ENCODE peak calls at places on chromosome 13, in four cellular contexts. One of them, this sample, is unnamed.

GRCh38 chr13:44440046-44440608 is 66.5 kb downstream of the SERP2 start:
- DNase-seq in testis: no peak
- DNase-seq in Peyer's patch: no peak
- DNase-seq in transverse colon: no peak
- DNase-seq in this sample: no peak

GRCh38 chr13:112443191-112444000 is 67.2 kb downstream of the SPACA7 start:
- DNase-seq in Peyer's patch: no peak
- DNase-seq in testis: no peak
- DNase-seq in transverse colon: no peak
- DNase-seq in this sample: peak

GRCh38 chr13:19083340-19083739 is 98.3 kb downstream of the TUBA3C start:
- DNase-seq in transverse colon: no peak
- DNase-seq in Peyer's patch: no peak
- DNase-seq in testis: no peak
- DNase-seq in this sample: no peak

GRCh38 chr13:42064259-42064658 is 15.8 kb downstream of the DGKH start:
- DNase-seq in transverse colon: no peak
- DNase-seq in Peyer's patch: no peak
- DNase-seq in testis: no peak
- DNase-seq in this sample: no peak

GRCh38 chr13:110676511-110677204 is 29.3 kb downstream of the CARS2 start:
- DNase-seq in testis: no peak
- DNase-seq in Peyer's patch: no peak
- DNase-seq in transverse colon: peak
- DNase-seq in this sample: no peak

GRCh38 chr13:49428041-49428763 is 15.7 kb downstream of the CAB39L start:
- DNase-seq in testis: no peak
- DNase-seq in transverse colon: no peak
- DNase-seq in Peyer's patch: no peak
- DNase-seq in this sample: peak

GRCh38 chr13:113777311-113778260 is 18.6 kb downstream of the TMEM255B start:
- DNase-seq in Peyer's patch: no peak
- DNase-seq in transverse colon: no peak
- DNase-seq in testis: no peak
- DNase-seq in this sample: peak

GRCh38 chr13:89282241-89282640 is 1611.1 kb downstream of the SLITRK5 start:
- DNase-seq in Peyer's patch: no peak
- DNase-seq in transverse colon: no peak
- DNase-seq in testis: no peak
- DNase-seq in this sample: no peak

GRCh38 chr13:41981961-41982723 is 21.2 kb upstream of the VWA8 start:
- DNase-seq in transverse colon: no peak
- DNase-seq in Peyer's patch: no peak
- DNase-seq in testis: no peak
- DNase-seq in this sample: no peak

GRCh38 chr13:30113983-30114491 is 193.3 kb downstream of the KATNAL1 start:
- DNase-seq in transverse colon: peak
- DNase-seq in testis: peak
- DNase-seq in Peyer's patch: peak
- DNase-seq in this sample: no peak
- TF ChIP-seq POLR2A in transverse colon: no peak
- TF ChIP-seq POLR2A in testis: no peak
- TF ChIP-seq POLR2A in Peyer's patch: no peak
- TF ChIP-seq POLR2A in this sample: no peak

GRCh38 chr13:29846475-29847256 is 3.8 kb downstream of the UBL3 start:
- DNase-seq in testis: no peak
- DNase-seq in transverse colon: no peak
- DNase-seq in Peyer's patch: no peak
- DNase-seq in this sample: no peak

GRCh38 chr13:29849071-29849541 is 1.3 kb downstream of the UBL3 start:
- DNase-seq in Peyer's patch: peak
- DNase-seq in testis: peak
- DNase-seq in transverse colon: peak
- DNase-seq in this sample: peak

GRCh38 chr13:29845440-29846056 is 4.9 kb downstream of the UBL3 start:
- DNase-seq in transverse colon: no peak
- DNase-seq in testis: no peak
- DNase-seq in Peyer's patch: no peak
- DNase-seq in this sample: peak

GRCh38 chr13:29849731-29850212 is 645 bp downstream of the UBL3 start:
- DNase-seq in testis: peak
- DNase-seq in transverse colon: peak
- DNase-seq in Peyer's patch: peak
- DNase-seq in this sample: peak

GRCh38 chr13:29847501-29847983 is 2.9 kb downstream of the UBL3 start:
- DNase-seq in transverse colon: peak
- DNase-seq in Peyer's patch: no peak
- DNase-seq in testis: peak
- DNase-seq in this sample: peak
- H3K4me3 ChIP-seq in transverse colon: peak
- H3K4me3 ChIP-seq in Peyer's patch: peak
- H3K4me3 ChIP-seq in testis: peak
- H3K4me3 ChIP-seq in this sample: peak

GRCh38 chr13:20607015-20607414 is 40.1 kb downstream of the IFT88 start:
- DNase-seq in transverse colon: no peak
- DNase-seq in Peyer's patch: no peak
- DNase-seq in testis: no peak
- DNase-seq in this sample: no peak
- TF ChIP-seq CTCF in transverse colon: no peak
- TF ChIP-seq CTCF in Peyer's patch: no peak
- TF ChIP-seq CTCF in testis: no peak
- TF ChIP-seq CTCF in this sample: no peak

DNA sequence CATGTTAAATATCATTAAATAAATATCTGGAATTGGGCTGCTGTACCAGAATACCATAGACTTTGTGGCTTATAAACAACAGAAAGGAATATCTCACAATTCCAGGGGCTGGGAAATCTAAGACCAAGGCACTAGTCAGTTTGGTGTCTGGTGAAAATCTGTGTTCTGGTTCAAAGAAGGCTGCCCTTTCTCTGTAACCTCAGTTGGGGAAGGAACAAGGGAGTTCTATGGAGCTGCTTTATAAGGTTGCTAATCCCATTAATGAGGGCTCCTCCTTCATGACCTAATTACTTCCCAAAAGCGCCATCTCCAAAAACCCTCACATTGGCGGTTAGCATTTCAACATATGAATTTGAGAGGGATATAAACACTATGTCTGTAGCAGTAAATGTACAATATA is 480.9 kb downstream of the GPC5 start:
- DNase-seq in testis: no peak
- DNase-seq in transverse colon: no peak
- DNase-seq in Peyer's patch: no peak
- DNase-seq in this sample: no peak
- TF ChIP-seq POLR2A in testis: no peak
- TF ChIP-seq POLR2A in transverse colon: no peak
- TF ChIP-seq POLR2A in Peyer's patch: no peak
- TF ChIP-seq POLR2A in this sample: no peak

DNA sequence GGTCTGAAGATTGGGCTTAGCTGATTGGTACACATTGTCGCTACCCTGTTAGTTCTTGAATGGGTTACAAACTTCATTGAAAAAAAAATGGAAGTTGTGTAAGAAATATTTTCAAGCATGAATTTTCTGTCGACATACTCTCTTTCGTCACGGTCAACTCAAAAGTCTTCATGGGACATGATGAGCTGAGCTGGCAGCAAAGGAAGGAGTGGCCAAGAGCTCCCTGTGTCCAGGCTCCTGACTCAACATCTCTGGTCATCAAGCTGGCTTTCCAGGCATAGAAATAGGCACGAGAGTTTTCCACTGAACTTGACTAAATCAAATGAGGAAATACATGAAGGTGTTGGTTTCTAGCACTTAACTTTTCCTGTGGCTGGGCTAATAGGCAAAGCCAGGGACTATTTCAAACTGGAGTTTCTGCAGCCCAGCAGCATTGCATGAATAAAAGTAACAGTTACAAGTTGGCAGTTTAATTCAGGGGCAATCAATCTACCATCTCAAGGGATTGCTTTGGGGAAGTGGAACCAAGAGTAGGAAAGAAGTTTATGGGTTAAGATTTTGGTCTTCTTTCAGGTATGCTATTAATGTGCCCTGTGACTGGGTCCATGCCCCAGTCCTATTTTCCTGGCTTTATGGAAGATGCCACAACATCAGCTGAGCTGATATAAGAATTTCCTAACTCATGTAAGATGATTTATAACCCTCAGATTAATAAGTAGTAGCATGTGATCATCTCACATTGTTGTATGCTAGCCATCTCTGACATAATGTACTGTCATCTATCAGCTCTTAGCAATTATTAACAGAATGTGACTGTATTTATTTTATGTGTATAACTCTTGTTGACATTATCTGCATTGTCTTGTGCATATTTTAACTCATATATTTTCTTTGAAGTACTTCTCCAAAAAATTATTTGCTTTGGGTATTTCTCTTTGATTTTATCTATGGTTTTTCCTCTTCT is 385.8 kb downstream of the DLEU7 start:
- DNase-seq in testis: no peak
- DNase-seq in Peyer's patch: no peak
- DNase-seq in transverse colon: no peak
- DNase-seq in this sample: peak
- H3K4me3 ChIP-seq in testis: no peak
- H3K4me3 ChIP-seq in Peyer's patch: no peak
- H3K4me3 ChIP-seq in transverse colon: no peak
- H3K4me3 ChIP-seq in this sample: no peak

This sample was measured in NB4.